ENCODE peak calls at places on chromosomes 16 and 17, in nine cellular contexts. S is heart left ventricle; B is NCI-H1092; N is HT1080; U is thoracic aorta; I is sigmoid colon; Z is stimulated activated naive B cell treated with anti-CD40 and anti-IgM and Interleukin-4, amounts not matched to agents 10 μg/mL and 1 μg/mL and 100 μg/mL, for 72 hours; C is AG08396; H is gastrocnemius medialis. J is an unnamed sample.

GRCh38 chr17:35725058-35725457 is 6.4 kb upstream of the RASL10B start:
- DNase-seq in Z (no peak), I (no peak), C (no peak), N (no peak), S (no peak), U (no peak), B (no peak), H (no peak), J (no peak)

GRCh38 chr17:57674894-57675293 is 70.2 kb downstream of the CCDC182 start:
- DNase-seq in I (no peak), N (no peak), S (no peak), B (no peak), H (no peak), C (no peak), U (no peak), Z (no peak), J (no peak)

GRCh38 chr17:74116087-74116717 is 87.3 kb upstream of the RPL38 start:
- DNase-seq in S (no peak), N (no peak), H (no peak), B (no peak), Z (no peak), I (no peak), C (no peak), U (no peak), J (peak)

GRCh38 chr16:19657831-19658230 is 60.2 kb downstream of the KNOP1 start:
- DNase-seq in S (no peak), H (no peak), I (no peak), B (no peak), N (no peak), Z (no peak), U (no peak), C (no peak), J (no peak)

GRCh38 chr17:62616993-62617893 is 10.2 kb upstream of the MRC2 start:
- DNase-seq in H (no peak), S (no peak), Z (no peak), B (no peak), I (no peak), N (peak), U (no peak), C (no peak), J (no peak)

GRCh38 chr17:50056961-50057330 is 1.0 kb downstream of the ITGA3 start:
- DNase-seq in S (no peak), N (no peak), U (no peak), Z (no peak), I (no peak), C (peak), B (no peak), H (no peak), J (no peak)

GRCh38 chr17:48241131-48241591 is 133.6 kb downstream of the SNX11 start:
- DNase-seq in I (peak), H (peak), S (peak), C (peak), B (peak), U (no peak), N (peak), Z (peak), J (peak)

GRCh38 chr17:74759941-74760340 is 11.5 kb downstream of the NHERF1 start:
- DNase-seq in S (no peak), B (no peak), H (no peak), Z (no peak), C (no peak), N (no peak), U (no peak), I (no peak), J (no peak)

GRCh38 chr16:30394603-30395154 is 541 bp upstream of the ZNF48 start:
- DNase-seq in C (peak), H (no peak), I (no peak), S (peak), B (no peak), N (no peak), Z (no peak), U (no peak), J (no peak)

GRCh38 chr17:2283302-2283701 is 20.3 kb downstream of the SMG6 start:
- DNase-seq in U (no peak), I (no peak), S (no peak), H (no peak), N (no peak), Z (no peak), C (no peak), B (no peak), J (no peak)

J was measured in SHP77.